ENCODE peak calls at places on chromosomes 5 and 9, in eight cellular contexts. V is astrocyte, A is cardiac fibroblast, X is fibroblast of pulmonary artery, M is SJSA1, I is neuronal stem cell, D is lower leg skin, T is cardiac muscle cell. B is an unnamed sample.

GRCh38 chr5:81980598-81981260 is 8.9 kb downstream of the ATG10 start:
- DNase-seq in V (no peak), A (no peak), X (no peak), M (no peak), I (no peak), D (no peak), T (no peak), B (no peak)

GRCh38 chr5:179801304-179802206 is 5.1 kb downstream of the MGAT4B start:
- DNase-seq in V (no peak), A (peak), X (peak), M (no peak), I (no peak), D (peak), T (peak), B (peak)

GRCh38 chr5:128446-128845 is 36.5 kb downstream of the PLEKHG4B start:
- DNase-seq in V (peak), A (no peak), X (no peak), M (no peak), I (no peak), D (no peak), T (no peak), B (no peak)

GRCh38 chr5:14105717-14106435 is 37.3 kb upstream of the TRIO start:
- DNase-seq in V (peak), A (peak), X (peak), M (peak), I (no peak), D (no peak), T (peak), B (peak)

GRCh38 chr9:96441798-96442445 is 8.0 kb upstream of the HABP4 start:
- DNase-seq in V (no peak), A (peak), X (peak), M (peak), I (no peak), D (no peak), T (peak), B (peak)

GRCh38 chr5:143376911-143377838 is 26.3 kb downstream of the NR3C1 start:
- DNase-seq in V (peak), A (peak), X (peak), M (peak), I (no peak), D (no peak), T (peak), B (peak)

GRCh38 chr5:146813346-146813745 is 65.2 kb downstream of the PPP2R2B start:
- DNase-seq in V (no peak), A (no peak), X (no peak), M (no peak), I (no peak), D (no peak), T (no peak), B (no peak)

GRCh38 chr5:159316519-159317383 is 13.5 kb downstream of the IL12B start:
- DNase-seq in V (peak), A (peak), X (peak), M (peak), I (peak), D (no peak), T (peak), B (peak)

GRCh38 chr5:133220851-133221674 is 169.2 kb downstream of the HSPA4 start:
- DNase-seq in V (peak), A (peak), X (peak), M (peak), I (no peak), D (peak), T (peak), B (peak)

DNA sequence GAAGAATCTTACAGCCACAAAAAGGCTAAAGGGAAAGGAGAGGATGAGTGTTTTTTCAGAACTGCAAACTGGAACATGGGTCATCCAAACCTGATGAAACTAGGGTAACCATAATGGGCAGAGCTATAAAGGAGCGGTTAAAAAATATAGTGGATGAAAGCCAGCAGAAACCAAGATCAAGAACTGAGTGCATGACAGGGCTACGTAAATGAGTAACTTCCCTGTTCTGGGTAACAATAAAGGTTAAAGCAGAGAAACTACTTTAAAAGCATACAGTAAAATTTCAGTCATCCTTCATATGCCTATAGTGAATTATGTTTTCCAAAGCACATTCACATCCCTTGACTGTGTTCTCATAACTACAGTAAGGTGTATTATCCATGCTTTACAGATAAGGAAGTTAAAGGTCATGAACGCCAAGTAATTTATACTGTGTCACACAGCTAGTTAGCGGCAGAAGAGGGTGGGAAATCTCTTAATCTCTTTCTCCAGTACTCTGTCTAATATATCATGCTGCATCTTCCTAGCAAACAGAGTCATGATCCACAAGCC is 48.4 kb upstream of the GHR start:
- DNase-seq in V (no peak), A (no peak), X (no peak), M (no peak), I (no peak), D (no peak), T (no peak), B (no peak)
- H3K4me3 ChIP-seq in V (no peak), A (no peak), X (no peak), M (no peak), I (no peak), D (no peak), T (no peak), B (no peak)

GRCh38 chr5:173228639-173229380 is 6.2 kb downstream of the NKX2-5 start:
- DNase-seq in V (no peak), A (peak), X (no peak), M (peak), I (no peak), D (no peak), T (no peak), B (no peak)
- H3K4me3 ChIP-seq in V (no peak), A (peak), X (no peak), M (no peak), I (no peak), D (no peak), T (peak), B (no peak)

DNA sequence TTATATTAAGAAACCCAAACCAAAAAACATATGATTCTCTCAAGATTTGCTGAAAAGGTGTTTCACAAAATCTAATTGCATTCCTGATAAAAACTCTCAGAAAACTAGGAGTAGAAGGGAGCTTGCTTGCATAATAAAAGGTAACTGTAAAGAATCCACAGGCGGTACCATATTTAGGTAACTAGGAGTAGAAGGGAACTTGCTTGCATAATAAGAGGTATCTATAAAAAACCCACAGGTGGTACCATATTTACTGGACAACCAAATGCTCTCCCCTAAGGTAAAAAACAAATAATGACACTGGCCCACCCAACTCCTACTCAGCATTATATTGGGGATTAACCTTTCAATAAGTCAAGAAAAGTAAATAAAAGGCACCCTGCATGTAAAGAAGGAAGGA is 57.5 kb upstream of the FCN1 start:
- DNase-seq in V (no peak), A (no peak), X (no peak), M (no peak), I (no peak), D (no peak), T (no peak), B (no peak)
- H3K4me3 ChIP-seq in V (no peak), A (no peak), X (no peak), M (no peak), I (no peak), D (no peak), T (no peak), B (no peak)

DNA sequence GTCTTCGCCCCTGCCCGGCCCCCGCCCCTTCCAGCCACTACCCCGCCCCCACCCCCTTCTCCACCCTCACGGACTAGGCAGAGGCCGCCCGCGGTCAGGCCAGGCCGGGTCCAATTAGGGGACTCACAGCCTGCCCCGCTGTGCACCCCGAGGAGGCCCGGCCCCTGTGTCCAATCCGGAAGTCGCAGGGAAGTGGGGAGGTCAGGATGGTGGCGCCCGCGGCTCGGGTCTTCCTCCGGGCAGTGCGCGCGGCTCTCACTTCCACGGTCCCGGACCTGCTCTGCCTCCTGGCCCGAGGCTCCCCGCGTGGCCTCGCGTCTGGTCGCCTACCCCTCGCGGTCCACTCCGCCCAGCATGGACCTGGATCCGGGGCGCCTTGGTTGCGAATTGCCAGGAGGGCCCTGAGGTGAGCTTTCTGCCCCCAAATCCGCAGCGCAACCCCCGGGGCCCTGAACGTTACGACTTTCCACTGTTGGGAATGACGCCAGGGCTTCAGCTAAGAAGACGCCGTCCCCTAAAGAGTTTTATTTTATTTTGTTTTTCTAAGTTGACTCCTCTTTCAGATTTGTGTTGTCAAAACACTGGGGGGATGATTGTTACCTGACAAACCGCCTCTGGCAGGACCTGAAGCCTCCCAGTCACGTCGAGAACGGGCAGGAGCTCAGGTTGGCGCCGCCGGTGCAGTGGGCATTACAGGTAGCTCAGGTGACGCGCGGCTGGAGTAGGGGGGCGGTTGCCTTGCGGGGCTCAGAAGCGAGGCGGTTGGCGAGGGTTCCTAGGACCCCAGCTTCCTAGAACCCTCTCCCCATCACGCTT is 790 bp upstream of the IRX2 start:
- DNase-seq in V (no peak), A (no peak), X (no peak), M (peak), I (no peak), D (peak), T (no peak), B (no peak)
- H3K4me3 ChIP-seq in V (peak), A (peak), X (peak), M (peak), I (peak), D (peak), T (peak), B (no peak)

DNA sequence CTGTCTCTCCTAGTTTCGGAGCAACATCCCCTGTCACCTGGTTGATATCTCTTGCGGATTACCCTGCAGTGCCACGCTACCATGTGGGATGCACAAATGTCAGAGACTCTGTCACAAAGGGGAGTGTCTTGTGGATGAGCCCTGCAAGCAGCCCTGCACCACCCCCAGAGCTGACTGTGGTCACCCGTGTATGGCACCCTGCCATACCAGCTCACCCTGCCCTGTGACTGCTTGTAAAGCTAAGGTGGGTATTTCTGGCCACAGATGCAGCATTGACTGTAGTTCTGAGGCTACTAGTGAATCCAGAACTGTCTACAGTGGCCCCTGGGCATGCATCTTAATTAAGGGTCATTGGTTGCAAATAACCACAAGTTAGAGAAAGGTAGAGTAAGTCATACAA is 50.8 kb downstream of the AQP7 start:
- DNase-seq in V (no peak), A (no peak), X (no peak), M (no peak), I (no peak), D (no peak), T (no peak), B (no peak)
- H3K4me3 ChIP-seq in V (no peak), A (no peak), X (no peak), M (no peak), I (no peak), D (no peak), T (no peak), B (no peak)

GRCh38 chr5:177432143-177432904 is 5.8 kb downstream of the GRK6 start:
- DNase-seq in V (no peak), A (no peak), X (no peak), M (peak), I (no peak), D (no peak), T (no peak), B (no peak)
- H3K4me3 ChIP-seq in V (no peak), A (no peak), X (no peak), M (no peak), I (no peak), D (no peak), T (no peak), B (no peak)

GRCh38 chr9:87714819-87715218 is 11.1 kb upstream of the CTSL start:
- DNase-seq in V (peak), A (peak), X (peak), M (no peak), I (no peak), D (no peak), T (peak), B (peak)
- H3K4me3 ChIP-seq in V (no peak), A (no peak), X (no peak), M (no peak), I (no peak), D (no peak), T (no peak), B (no peak)